ENCODE peak calls at places on chromosomes 12 and 14, in seven cellular contexts. F is HCT116, E is neural progenitor cell, C is GM23248, Y is MM.1S, X is GM23338, H is PC-3. J is an unnamed sample.

GRCh38 chr12:121065345-121065744 is 26.3 kb upstream of the OASL start:
- DNase-seq in F (no peak), Y (no peak), E (no peak), X (no peak), H (no peak), C (no peak), J (no peak)

GRCh38 chr12:57176846-57177245 is 29.4 kb upstream of the LRP1-AS start:
- DNase-seq in E (no peak), X (no peak), H (peak; percentile 36), Y (no peak), F (no peak), C (peak; percentile 81), J (no peak)

GRCh38 chr14:49988080-49988990 is 95.5 kb downstream of the ARF6 start:
- DNase-seq in E (no peak), H (no peak), X (no peak), Y (no peak), F (no peak), C (no peak), J (no peak)

GRCh38 chr12:57173683-57174082 is 26.3 kb upstream of the LRP1-AS start:
- DNase-seq in F (no peak), E (no peak), X (no peak), H (no peak), C (no peak), Y (no peak), J (no peak)

GRCh38 chr14:102573591-102574046 is 18.8 kb upstream of the RCOR1 start:
- DNase-seq in C (no peak), X (no peak), E (no peak), Y (peak; percentile 16), F (no peak), H (no peak), J (no peak)

GRCh38 chr14:55373784-55374725 is 37.6 kb downstream of the ATG14 start:
- DNase-seq in Y (no peak), F (peak; percentile 40), H (peak; percentile 90), C (peak; percentile 78), E (no peak), X (no peak), J (peak; percentile 42)

GRCh38 chr12:22333186-22333745 is 1.2 kb downstream of the ST8SIA1 start:
- DNase-seq in E (no peak), X (no peak), C (peak; percentile 62), H (no peak), F (no peak), Y (no peak), J (no peak)

GRCh38 chr12:26891704-26892103 is 46.1 kb downstream of the INTS13 start:
- DNase-seq in X (no peak), C (no peak), H (no peak), E (no peak), F (no peak), Y (no peak), J (no peak)

GRCh38 chr14:34911209-34912150 is 36.3 kb upstream of the BAZ1A start:
- DNase-seq in Y (no peak), C (peak; percentile 64), E (no peak), X (no peak), H (peak; percentile 54), F (no peak), J (no peak)

GRCh38 chr12:117134059-117134458 is 34.8 kb upstream of the TESC start:
- DNase-seq in H (no peak), X (no peak), Y (peak; percentile 71), F (no peak), C (peak; percentile 59), E (no peak), J (no peak)

GRCh38 chr14:64569108-64570045 is 19.6 kb downstream of the PPP1R36 start:
- DNase-seq in X (peak; percentile 19), C (peak; percentile 94), F (peak; percentile 62), H (peak; percentile 63), Y (no peak), E (peak; percentile 18), J (peak; percentile 55)

GRCh38 chr12:91874086-91874865 is 271.4 kb downstream of the BTG1 start:
- DNase-seq in H (no peak), C (peak; percentile 18), F (no peak), X (no peak), Y (no peak), E (no peak), J (no peak)

GRCh38 chr12:91882910-91883309 is 262.7 kb downstream of the BTG1 start:
- DNase-seq in F (no peak), C (no peak), E (no peak), H (no peak), Y (no peak), X (no peak), J (no peak)

GRCh38 chr12:91871751-91872150 is 273.9 kb downstream of the BTG1 start:
- DNase-seq in Y (no peak), E (no peak), X (no peak), F (no peak), C (no peak), H (no peak), J (no peak)

GRCh38 chr12:91877461-91878230 is 268.0 kb downstream of the BTG1 start:
- DNase-seq in C (no peak), E (no peak), H (no peak), F (no peak), Y (no peak), X (no peak), J (no peak)

DNA sequence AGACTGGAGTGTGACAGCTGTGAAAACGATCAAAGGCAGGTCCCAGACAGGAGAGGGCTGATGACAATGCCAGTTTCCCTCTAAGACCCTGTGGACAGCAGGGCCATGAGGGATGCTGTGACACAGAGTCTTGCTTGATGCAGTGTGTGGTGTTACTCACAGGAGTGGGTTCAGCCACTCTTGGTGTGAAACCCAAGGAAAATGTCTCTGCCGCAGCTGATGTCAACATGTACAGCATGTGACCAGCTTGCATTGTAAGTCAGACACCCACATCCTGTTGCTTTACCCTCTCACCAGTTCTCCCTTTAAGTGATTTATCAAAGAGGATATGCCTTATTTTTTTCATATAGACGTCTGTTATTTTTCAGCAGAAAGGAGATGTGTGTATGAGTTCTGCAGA is 268.6 kb downstream of the BTG1 start:
- DNase-seq in C (peak; percentile 30), Y (no peak), H (no peak), F (no peak), E (peak; percentile 9), X (no peak), J (no peak)
- TF ChIP-seq EZH2phosphoT487 in C (no peak), Y (no peak), H (no peak), F (no peak), E (no peak), X (no peak), J (no peak)

GRCh38 chr12:128726866-128727265 is 96.9 kb downstream of the SLC15A4 start:
- DNase-seq in X (no peak), C (no peak), H (no peak), Y (no peak), F (no peak), E (no peak), J (peak; percentile 26)

GRCh38 chr12:128734391-128734790 is 89.4 kb downstream of the SLC15A4 start:
- DNase-seq in E (peak; percentile 36), X (no peak), F (no peak), C (no peak), Y (no peak), H (no peak), J (peak; percentile 46)

GRCh38 chr12:128727461-128727860 is 96.3 kb downstream of the SLC15A4 start:
- DNase-seq in C (no peak), F (no peak), X (no peak), Y (no peak), E (no peak), H (peak; percentile 18), J (no peak)

GRCh38 chr12:128727999-128728398 is 95.8 kb downstream of the SLC15A4 start:
- DNase-seq in X (no peak), F (no peak), Y (no peak), C (no peak), H (peak; percentile 41), E (no peak), J (peak; percentile 53)

DNA sequence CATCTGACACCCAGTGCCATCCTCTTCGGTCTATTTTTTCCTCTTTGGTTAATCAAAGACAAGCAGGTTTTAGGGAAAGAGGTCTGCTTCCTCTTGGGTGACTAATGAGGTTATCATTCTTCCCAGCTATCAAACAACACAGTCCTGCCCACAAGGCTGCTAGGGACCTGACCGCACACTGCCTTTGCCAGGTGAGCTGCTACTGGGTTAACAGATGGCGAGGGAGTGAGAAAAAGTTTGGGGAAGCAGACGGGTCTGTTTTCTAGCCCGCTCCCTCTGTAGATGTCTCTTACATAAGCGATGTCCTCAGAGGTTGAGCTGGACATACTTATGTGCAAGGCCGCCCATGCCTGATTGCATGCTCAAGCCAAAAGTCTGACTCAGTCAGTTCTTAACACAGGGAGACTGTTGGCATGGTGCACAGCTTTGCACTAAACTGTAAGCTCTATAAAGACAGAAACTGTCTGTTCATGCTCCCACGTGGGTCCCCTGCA is 94.1 kb downstream of the SLC15A4 start:
- DNase-seq in E (no peak), H (no peak), Y (no peak), X (no peak), F (no peak), C (peak; percentile 2), J (peak; percentile 31)
- TF ChIP-seq EZH2 in E (no peak), H (no peak), Y (no peak), X (no peak), F (no peak), C (no peak), J (no peak)

GRCh38 chr12:112126916-112127315 is 1.6 kb downstream of the TRAFD1 start:
- DNase-seq in F (no peak), E (no peak), H (no peak), C (peak; percentile 35), X (no peak), Y (no peak), J (no peak)
- H3K4me1 ChIP-seq in F (peaks cover 27% of the 10 kb centered on the region), E (peaks cover 6% of the 10 kb centered on the region), H (peaks cover 29% of the 10 kb centered on the region), C (peaks cover 69% of the 10 kb centered on the region), X (peaks cover 22% of the 10 kb centered on the region), Y (peaks cover 11% of the 10 kb centered on the region), J (peaks cover 29% of the 10 kb centered on the region)

GRCh38 chr12:54373619-54374554 is 9.6 kb upstream of the GPR84 start:
- DNase-seq in H (peak; percentile 61), F (peak; percentile 61), X (no peak), Y (no peak), E (no peak), C (no peak), J (no peak)

GRCh38 chr12:54374555-54375257 is 9.8 kb downstream of the ZNF385A start:
- DNase-seq in C (no peak), X (no peak), H (no peak), E (no peak), Y (no peak), F (no peak), J (no peak)

GRCh38 chr12:54370218-54370730 is 6.0 kb upstream of the GPR84 start:
- DNase-seq in H (peak; percentile 86), Y (no peak), E (peak; percentile 92), X (peak; percentile 93), F (no peak), C (peak; percentile 92), J (peak; percentile 90)

GRCh38 chr12:54371328-54372112 is 7.2 kb upstream of the GPR84 start:
- DNase-seq in X (no peak), F (no peak), H (no peak), E (no peak), C (no peak), Y (no peak), J (no peak)

DNA sequence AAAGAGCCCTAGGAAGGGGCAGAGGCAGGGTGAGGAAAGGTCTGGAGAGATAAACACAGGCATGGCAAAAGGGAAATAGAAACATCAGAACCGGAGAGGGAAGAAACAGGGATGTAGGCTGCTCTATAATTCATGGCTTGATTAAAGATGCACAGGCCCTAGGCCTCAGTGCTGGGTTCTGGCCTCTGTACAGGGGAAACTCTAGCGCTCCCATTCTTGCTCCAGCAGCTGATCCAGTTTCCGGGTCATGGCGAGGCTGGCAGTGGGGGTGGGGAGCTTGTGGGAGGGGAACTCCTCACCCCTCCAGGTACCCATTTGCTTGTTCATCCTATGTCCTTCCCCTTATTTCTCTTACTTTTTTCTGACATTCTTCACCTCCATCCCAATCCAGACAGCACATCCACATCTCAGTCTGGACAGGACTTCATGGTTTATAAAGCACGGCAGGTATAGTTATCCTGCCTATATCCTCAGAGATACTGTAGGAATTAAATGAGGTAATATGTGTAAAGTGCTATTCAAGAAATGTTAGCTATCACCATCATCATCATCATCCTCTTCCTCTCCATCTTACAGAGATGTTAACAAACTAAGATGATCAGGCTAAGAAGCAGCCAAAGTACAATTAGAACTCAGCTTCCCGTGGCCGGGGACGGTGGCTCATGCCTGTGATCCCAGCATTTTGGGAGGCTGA is 8.0 kb upstream of the GPR84 start:
- DNase-seq in H (no peak), F (no peak), X (no peak), C (no peak), E (no peak), Y (no peak), J (no peak)
- TF ChIP-seq EZH2phosphoT487 in H (no peak), F (no peak), X (no peak), C (no peak), E (no peak), Y (no peak), J (no peak)

J was measured in hepatocyte.